ENCODE peak calls at places on chromosomes 4 and X, in four cellular contexts. Q is HCT116, G is SK-N-SH, T is GM12878. W is an unnamed sample.

GRCh38 chr4:94419956-94420355 is 31.8 kb upstream of the PDLIM5 start:
- DNase-seq in Q (no peak), G (no peak), T (no peak), W (no peak)

GRCh38 chrX:28847423-28847822 is 260.2 kb downstream of the IL1RAPL1 start:
- DNase-seq in Q (peak; percentile 67), G (no peak), T (no peak), W (no peak)

GRCh38 chr4:142434519-142435224 is 411.4 kb downstream of the INPP4B start:
- DNase-seq in Q (peak; percentile 4), G (no peak), T (no peak), W (no peak)

GRCh38 chr4:57023104-57023503 is 44.4 kb downstream of the POLR2B start:
- DNase-seq in Q (no peak), G (no peak), T (no peak), W (no peak)

GRCh38 chr4:71006203-71006907 is 12.9 kb downstream of the DCK start:
- DNase-seq in Q (no peak), G (no peak), T (no peak), W (no peak)

GRCh38 chr4:2842667-2843022 is 999 bp upstream of the ADD1 start:
- DNase-seq in Q (no peak), G (peak; percentile 19), T (no peak), W (no peak)

GRCh38 chrX:150972450-150972849 is 10.7 kb upstream of the HMGB3 start:
- DNase-seq in Q (no peak), G (no peak), T (no peak), W (no peak)

GRCh38 chr4:8831221-8832129 is 40.2 kb downstream of the HMX1 start:
- DNase-seq in Q (no peak), G (peak; percentile 10), T (no peak), W (no peak)

GRCh38 chr4:70839537-70840093 is at the start of gene GRSF1:
- DNase-seq in Q (peak; percentile 82), G (peak; percentile 97), T (peak; percentile 60), W (no peak)

GRCh38 chr4:78693777-78694456 is 82.2 kb upstream of the BMP2K start:
- DNase-seq in Q (no peak), G (no peak), T (no peak), W (no peak)

GRCh38 chr4:168722391-168722790 is 225.5 kb downstream of the PALLD start:
- DNase-seq in Q (no peak), G (no peak), T (no peak), W (no peak)

GRCh38 chr4:89894654-89895652 is at the start of gene MMRN1:
- DNase-seq in Q (no peak), G (no peak), T (no peak), W (no peak)

GRCh38 chr4:89899157-89899556 is 4.5 kb downstream of the MMRN1 start:
- DNase-seq in Q (no peak), G (no peak), T (no peak), W (no peak)

GRCh38 chr4:89897867-89898266 is 3.2 kb downstream of the MMRN1 start:
- DNase-seq in Q (no peak), G (no peak), T (no peak), W (no peak)

GRCh38 chr4:89899854-89900253 is 5.2 kb downstream of the MMRN1 start:
- DNase-seq in Q (no peak), G (no peak), T (no peak), W (no peak)

GRCh38 chr4:89898304-89898716 is 3.7 kb downstream of the MMRN1 start:
- DNase-seq in Q (no peak), G (no peak), T (peak; percentile 41), W (no peak)
- TF ChIP-seq SIN3A in Q (no peak), G (no peak), T (no peak), W (no peak)

DNA sequence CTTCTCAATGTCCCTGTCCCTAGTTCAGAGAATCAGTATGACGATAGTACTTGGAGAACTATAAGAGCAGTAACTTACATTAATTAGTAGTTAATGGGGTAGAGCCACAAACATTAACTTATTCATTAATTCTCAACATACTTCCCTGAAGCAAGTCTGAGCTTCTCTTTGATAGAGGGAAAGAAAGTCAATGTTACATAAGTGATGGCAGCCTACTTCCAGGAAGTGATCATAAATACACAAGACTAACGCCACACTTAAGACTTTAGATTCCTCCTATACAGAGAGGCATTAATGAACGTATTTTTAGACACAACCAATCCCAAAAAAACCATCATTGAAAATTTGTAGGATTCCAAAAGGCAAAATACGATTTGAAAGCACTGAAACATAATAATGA is 33.8 kb downstream of the TSPAN5 start:
- DNase-seq in Q (no peak), G (no peak), T (no peak), W (no peak)
- TF ChIP-seq SIN3A in Q (no peak), G (no peak), T (no peak), W (no peak)

DNA sequence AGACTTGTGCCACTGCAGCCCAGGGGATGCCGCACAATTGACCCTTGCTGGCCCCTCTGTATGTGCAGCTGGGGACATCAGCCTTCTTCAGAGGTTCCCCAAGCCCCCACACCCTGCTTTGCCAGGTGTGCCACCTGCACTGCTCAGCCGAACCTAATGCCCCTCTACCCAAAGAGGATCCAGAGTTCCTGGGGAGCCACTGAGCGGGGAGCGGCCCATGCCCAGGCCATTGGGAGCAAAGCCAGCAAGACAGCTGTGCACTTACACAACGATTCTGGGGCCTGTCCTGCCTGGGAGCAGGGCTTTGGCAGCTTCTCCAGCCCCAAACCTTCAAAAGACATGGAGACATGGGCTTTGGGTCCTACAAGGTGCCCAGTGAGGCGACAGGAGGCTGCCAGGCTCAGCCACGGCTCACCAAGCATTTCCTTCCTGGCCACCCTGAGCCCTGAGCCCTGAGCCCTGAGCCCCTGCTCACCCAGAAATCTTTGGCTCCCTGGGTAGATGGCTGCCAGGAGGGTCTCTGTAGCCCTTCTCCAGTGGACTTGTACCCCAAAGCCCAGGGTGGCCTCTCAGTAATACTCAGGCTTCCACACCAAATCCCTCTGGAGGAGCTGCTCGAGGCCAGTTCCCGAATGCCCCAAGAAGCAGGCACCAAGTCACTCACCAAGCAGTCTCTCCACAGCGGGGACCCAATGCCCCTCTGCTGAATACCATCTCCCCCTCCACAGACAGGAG is 13.0 kb downstream of the PNMA6E start:
- DNase-seq in Q (no peak), G (no peak), T (no peak), W (no peak)
- TF ChIP-seq SIN3A in Q (no peak), G (no peak), T (no peak), W (no peak)

GRCh38 chr4:181662383-181662782 is 580.8 kb upstream of the TENM3 start:
- DNase-seq in Q (no peak), G (no peak), T (no peak), W (no peak)
- TF ChIP-seq SIN3A in Q (no peak), G (no peak), T (no peak), W (no peak)

GRCh38 chr4:1411436-1412375 is 5.5 kb upstream of the NKX1-1 start:
- DNase-seq in Q (no peak), G (peak; percentile 44), T (no peak), W (no peak)
- TF ChIP-seq SIN3A in Q (no peak), G (no peak), T (no peak), W (no peak)

W was measured in Panc1.